ENCODE peak calls at places on chromosomes 1 and 21, in four cellular contexts. One of them, this sample, is unnamed.

GRCh38 chr1:246142320-246142893 is 364.7 kb downstream of the SMYD3 start:
- DNase-seq in astrocyte of the spinal cord: peak; percentile 84
- DNase-seq in A549: peak; percentile 72
- DNase-seq in endothelial cell of umbilical vein: peak; percentile 77
- DNase-seq in this sample: peak; percentile 93

GRCh38 chr1:41774486-41774990 is 144.2 kb downstream of the HIVEP3 start:
- DNase-seq in A549: no peak
- DNase-seq in endothelial cell of umbilical vein: no peak
- DNase-seq in astrocyte of the spinal cord: no peak
- DNase-seq in this sample: no peak

GRCh38 chr1:33137800-33138199 is 44.0 kb downstream of the TRIM62 start:
- DNase-seq in endothelial cell of umbilical vein: peak; percentile 50
- DNase-seq in A549: no peak
- DNase-seq in astrocyte of the spinal cord: no peak
- DNase-seq in this sample: peak; percentile 67

GRCh38 chr21:26933448-26933847 is 33.4 kb downstream of the ADAMTS5 start:
- DNase-seq in A549: no peak
- DNase-seq in astrocyte of the spinal cord: no peak
- DNase-seq in endothelial cell of umbilical vein: no peak
- DNase-seq in this sample: no peak

GRCh38 chr1:110476028-110476765 is 25.2 kb downstream of the PROK1 start:
- DNase-seq in A549: no peak
- DNase-seq in astrocyte of the spinal cord: no peak
- DNase-seq in endothelial cell of umbilical vein: peak; percentile 13
- DNase-seq in this sample: no peak

GRCh38 chr1:158654570-158654969 is 31.9 kb downstream of the SPTA1 start:
- DNase-seq in endothelial cell of umbilical vein: peak; percentile 70
- DNase-seq in A549: no peak
- DNase-seq in astrocyte of the spinal cord: no peak
- DNase-seq in this sample: no peak

GRCh38 chr1:26697978-26698849 is 2.4 kb downstream of the ARID1A start:
- DNase-seq in astrocyte of the spinal cord: peak; percentile 95
- DNase-seq in endothelial cell of umbilical vein: peak; percentile 94
- DNase-seq in A549: peak; percentile 83
- DNase-seq in this sample: peak; percentile 99

GRCh38 chr1:27760411-27760810 is 12.6 kb upstream of the STX12 start:
- DNase-seq in A549: peak; percentile 17
- DNase-seq in astrocyte of the spinal cord: no peak
- DNase-seq in endothelial cell of umbilical vein: peak; percentile 37
- DNase-seq in this sample: no peak

GRCh38 chr1:36884029-36884701 is 150.2 kb downstream of the GRIK3 start:
- DNase-seq in astrocyte of the spinal cord: no peak
- DNase-seq in A549: no peak
- DNase-seq in endothelial cell of umbilical vein: no peak
- DNase-seq in this sample: no peak

GRCh38 chr1:91402023-91402422 is 2.6 kb downstream of the HFM1 start:
- DNase-seq in astrocyte of the spinal cord: peak; percentile 34
- DNase-seq in A549: peak; percentile 29
- DNase-seq in endothelial cell of umbilical vein: peak; percentile 26
- DNase-seq in this sample: peak; percentile 50

GRCh38 chr1:15617874-15618684 is 821 bp downstream of the DDI2 start:
- DNase-seq in endothelial cell of umbilical vein: peak; percentile 45
- DNase-seq in astrocyte of the spinal cord: peak; percentile 16
- DNase-seq in A549: no peak
- DNase-seq in this sample: peak; percentile 24

GRCh38 chr1:151830055-151830454 is 1.5 kb downstream of the RORC start:
- DNase-seq in astrocyte of the spinal cord: no peak
- DNase-seq in endothelial cell of umbilical vein: no peak
- DNase-seq in A549: no peak
- DNase-seq in this sample: no peak

DNA sequence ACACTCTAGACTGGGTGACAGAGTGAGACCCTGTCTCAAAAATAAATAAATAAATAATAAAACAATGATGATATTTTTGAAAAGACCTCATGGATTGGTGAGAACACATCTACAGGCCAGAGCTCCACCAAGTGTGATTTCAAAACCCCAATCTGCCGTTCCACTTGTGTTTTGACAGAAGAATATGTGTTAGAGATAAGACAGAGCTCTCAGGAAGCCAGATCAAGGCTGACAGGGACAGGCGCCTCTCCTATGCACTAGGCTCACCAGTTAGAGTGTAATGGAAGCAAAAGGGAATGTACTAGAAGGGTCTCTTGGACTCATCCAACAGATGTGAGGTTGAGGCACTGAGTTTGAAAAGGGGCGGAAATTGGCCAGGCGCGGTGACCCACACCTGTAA is 110.7 kb upstream of the ERRFI1 start:
- DNase-seq in A549: no peak
- DNase-seq in astrocyte of the spinal cord: no peak
- DNase-seq in endothelial cell of umbilical vein: no peak
- DNase-seq in this sample: peak; percentile 34
- TF ChIP-seq CTCF in A549: no peak
- TF ChIP-seq CTCF in astrocyte of the spinal cord: no peak
- TF ChIP-seq CTCF in endothelial cell of umbilical vein: no peak
- TF ChIP-seq CTCF in this sample: no peak

GRCh38 chr1:150159550-150159949 is 9.8 kb downstream of the PLEKHO1 start:
- DNase-seq in A549: no peak
- DNase-seq in astrocyte of the spinal cord: no peak
- DNase-seq in endothelial cell of umbilical vein: no peak
- DNase-seq in this sample: peak; percentile 45
- H3K4me3 ChIP-seq in A549: no peak overlapping the region
- H3K4me3 ChIP-seq in astrocyte of the spinal cord: no peak overlapping the region
- H3K4me3 ChIP-seq in endothelial cell of umbilical vein: no peak overlapping the region
- H3K4me3 ChIP-seq in this sample: no peak overlapping the region

GRCh38 chr1:93756656-93757055 is 75.0 kb upstream of the BCAR3 start:
- DNase-seq in endothelial cell of umbilical vein: no peak
- DNase-seq in astrocyte of the spinal cord: no peak
- DNase-seq in A549: no peak
- DNase-seq in this sample: no peak
- TF ChIP-seq CTCF in endothelial cell of umbilical vein: no peak
- TF ChIP-seq CTCF in astrocyte of the spinal cord: no peak
- TF ChIP-seq CTCF in A549: no peak
- TF ChIP-seq CTCF in this sample: no peak

DNA sequence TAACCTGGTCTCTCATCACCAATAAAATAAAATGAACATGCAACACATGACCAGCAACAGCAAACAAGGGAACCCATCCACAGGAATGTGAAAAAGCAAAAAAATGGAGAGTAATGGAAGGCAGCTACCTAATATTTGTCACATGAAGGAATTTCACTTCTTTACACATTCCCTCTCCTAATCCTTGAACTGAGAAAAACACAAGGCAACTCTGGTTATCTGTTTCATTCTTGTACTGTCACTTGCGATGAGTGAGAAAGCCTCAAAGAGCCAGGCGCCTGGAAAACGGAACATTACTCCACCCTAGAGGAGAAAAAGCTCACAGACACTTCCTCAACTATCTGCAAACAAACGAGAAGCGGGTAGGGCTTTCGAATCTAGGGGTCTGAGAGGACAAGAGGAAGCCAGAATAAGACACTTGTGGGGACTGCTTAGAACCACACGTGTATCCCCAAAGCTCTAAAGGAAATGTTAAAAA is 13.8 kb downstream of the HSF2BP start:
- DNase-seq in A549: peak; percentile 90
- DNase-seq in astrocyte of the spinal cord: peak; percentile 86
- DNase-seq in endothelial cell of umbilical vein: peak; percentile 84
- DNase-seq in this sample: peak; percentile 92
- H3K4me3 ChIP-seq in A549: no peak overlapping the region
- H3K4me3 ChIP-seq in astrocyte of the spinal cord: no peak overlapping the region
- H3K4me3 ChIP-seq in endothelial cell of umbilical vein: no peak overlapping the region
- H3K4me3 ChIP-seq in this sample: no peak overlapping the region

GRCh38 chr1:202694354-202694753 is 15.9 kb downstream of the SYT2 start:
- DNase-seq in A549: no peak
- DNase-seq in endothelial cell of umbilical vein: no peak
- DNase-seq in astrocyte of the spinal cord: no peak
- DNase-seq in this sample: no peak

GRCh38 chr1:202689082-202689481 is 21.2 kb downstream of the SYT2 start:
- DNase-seq in endothelial cell of umbilical vein: no peak
- DNase-seq in astrocyte of the spinal cord: no peak
- DNase-seq in A549: no peak
- DNase-seq in this sample: no peak

GRCh38 chr1:202691846-202692245 is 18.4 kb downstream of the SYT2 start:
- DNase-seq in astrocyte of the spinal cord: no peak
- DNase-seq in endothelial cell of umbilical vein: no peak
- DNase-seq in A549: no peak
- DNase-seq in this sample: no peak

GRCh38 chr1:202689493-202690342 is 20.5 kb downstream of the SYT2 start:
- DNase-seq in astrocyte of the spinal cord: no peak
- DNase-seq in endothelial cell of umbilical vein: no peak
- DNase-seq in A549: no peak
- DNase-seq in this sample: no peak

GRCh38 chr1:202692959-202693555 is 17.2 kb downstream of the SYT2 start:
- DNase-seq in A549: peak; percentile 53
- DNase-seq in astrocyte of the spinal cord: peak; percentile 61
- DNase-seq in endothelial cell of umbilical vein: peak; percentile 55
- DNase-seq in this sample: peak; percentile 76
- TF ChIP-seq CTCF in A549: no peak
- TF ChIP-seq CTCF in astrocyte of the spinal cord: peak; percentile 27
- TF ChIP-seq CTCF in endothelial cell of umbilical vein: peak; percentile 12
- TF ChIP-seq CTCF in this sample: peak; percentile 56